ENCODE peak calls at places on chromosomes 4 and X, in six cellular contexts. Z, L, S, U, O and X are unnamed samples.

GRCh38 chr4:8125526-8126056 is 33.0 kb downstream of the ABLIM2 start:
- DNase-seq in L (no peak), S (no peak), O (no peak), Z (no peak), U (no peak), X (no peak)

GRCh38 chrX:54944816-54945215 is 24.2 kb downstream of the TRO start:
- DNase-seq in L (no peak), Z (no peak), O (no peak), S (no peak), U (no peak), X (no peak)

GRCh38 chr4:79207281-79207680 is 118.6 kb downstream of the NAA11 start:
- DNase-seq in Z (no peak), S (no peak), U (no peak), L (no peak), O (no peak), X (no peak)

GRCh38 chr4:139300431-139301142 is 718 bp upstream of the NAA15 start:
- DNase-seq in O (peak; percentile 60), U (no peak), L (no peak), S (no peak), Z (no peak), X (peak; percentile 49)

GRCh38 chrX:80765226-80765625 is 44.5 kb downstream of the BRWD3 start:
- DNase-seq in Z (no peak), L (no peak), O (peak; percentile 62), S (no peak), U (no peak), X (peak; percentile 55)

GRCh38 chrX:19628006-19628575 is 112.8 kb upstream of the MAP3K15 start:
- DNase-seq in S (no peak), Z (no peak), O (no peak), U (no peak), L (no peak), X (no peak)

GRCh38 chrX:39679497-39680157 is 418.1 kb downstream of the BCOR start:
- DNase-seq in S (no peak), Z (no peak), L (no peak), U (no peak), O (no peak), X (no peak)

GRCh38 chr4:123398803-123399637 is 2.4 kb downstream of the SPRY1 start:
- DNase-seq in S (peak; percentile 68), Z (no peak), U (peak; percentile 62), O (peak; percentile 79), L (peak; percentile 66), X (no peak)

GRCh38 chr4:109125084-109125483 is 177.4 kb downstream of the COL25A1 start:
- DNase-seq in S (no peak), U (no peak), L (no peak), O (no peak), Z (no peak), X (no peak)

GRCh38 chr4:139900964-139901376 is 235.4 kb downstream of the MGST2 start:
- DNase-seq in L (no peak), S (no peak), U (no peak), Z (no peak), O (no peak), X (no peak)

GRCh38 chrX:115147220-115147619 is 42.0 kb upstream of the RBMXL3 start:
- DNase-seq in U (no peak), S (no peak), L (no peak), Z (no peak), O (peak; percentile 28), X (peak; percentile 2)
- TF ChIP-seq CTCF in U (no peak), S (peak; percentile 12), L (peak; percentile 54), Z (peak; percentile 63), O (peak; percentile 35), X (peak; percentile 49)

GRCh38 chrX:72569786-72570185 is 2.9 kb downstream of the HDAC8 start:
- DNase-seq in Z (no peak), O (peak; percentile 84), L (no peak), S (no peak), U (no peak), X (no peak)
- TF ChIP-seq CTCF in Z (no peak), O (peak; percentile 38), L (no peak), S (no peak), U (no peak), X (no peak)

GRCh38 chrX:30593435-30594200 is 16.1 kb upstream of the TASL start:
- DNase-seq in L (no peak), O (no peak), U (no peak), S (peak; percentile 61), Z (no peak), X (no peak)

GRCh38 chrX:30592846-30593245 is 15.3 kb upstream of the TASL start:
- DNase-seq in U (no peak), L (no peak), S (peak; percentile 19), Z (no peak), O (no peak), X (no peak)

DNA sequence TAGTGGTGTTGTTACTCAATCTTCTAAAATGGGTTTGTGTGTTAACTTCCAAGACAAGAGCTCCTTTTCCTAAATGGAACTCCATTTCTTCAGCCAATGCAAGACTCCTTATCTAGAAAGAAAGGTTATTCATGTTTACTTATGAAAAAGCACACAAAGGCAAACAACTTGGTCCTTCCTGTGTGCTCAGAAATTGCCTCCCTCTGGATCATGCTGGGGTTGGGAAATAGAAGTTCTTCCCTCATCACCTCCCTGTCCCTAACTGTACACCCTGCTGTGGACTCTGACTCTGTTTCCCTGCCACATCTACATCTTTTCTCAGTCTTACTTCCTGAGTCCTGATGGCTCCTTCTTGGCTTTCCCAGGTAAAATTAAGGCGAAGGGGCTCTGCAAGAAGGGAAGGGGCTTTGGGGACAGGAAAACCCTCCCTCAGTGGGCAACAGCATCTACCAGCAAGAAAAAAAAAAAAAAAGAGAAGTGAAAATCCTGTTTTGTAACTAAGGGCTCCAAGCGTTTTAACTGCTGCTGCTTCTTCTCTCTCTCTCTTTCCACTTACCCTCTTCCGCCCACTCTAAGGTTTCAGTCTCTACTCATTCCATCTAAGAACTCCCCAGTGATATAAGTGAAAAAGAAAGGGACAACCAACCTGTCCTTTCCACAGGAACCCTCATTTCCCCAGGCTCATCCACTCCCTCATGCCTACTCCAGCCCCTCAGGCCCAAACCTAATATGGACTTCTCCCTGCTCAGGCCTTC is 19.9 kb upstream of the TASL start:
- DNase-seq in Z (no peak), S (peak; percentile 43), L (no peak), U (no peak), O (no peak), X (no peak)
- TF ChIP-seq CTCF in Z (no peak), S (no peak), L (no peak), U (no peak), O (no peak), X (no peak)

DNA sequence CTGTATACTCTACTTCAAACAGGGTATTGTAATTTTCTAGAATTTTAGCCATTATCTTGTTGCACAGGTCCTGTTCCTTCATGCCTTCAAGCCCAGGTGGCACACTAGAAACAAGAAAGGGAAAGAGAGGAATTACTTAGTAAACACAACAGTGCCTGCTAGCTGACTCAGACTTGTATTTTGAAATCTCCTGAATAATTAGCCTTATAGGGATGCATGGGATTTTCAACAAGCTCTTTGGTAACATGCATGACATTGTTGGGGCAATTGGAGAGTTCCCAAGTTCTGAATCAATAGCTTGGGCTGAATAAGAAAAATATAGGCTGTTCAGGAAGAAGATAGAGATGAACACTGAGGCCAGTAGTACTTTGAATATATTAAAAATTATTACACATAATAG is 118.8 kb downstream of the FAM13A start:
- DNase-seq in U (no peak), L (no peak), Z (no peak), S (no peak), O (peak; percentile 90), X (peak; percentile 72)
- TF ChIP-seq CTCF in U (no peak), L (no peak), Z (no peak), S (no peak), O (no peak), X (no peak)

GRCh38 chr4:163251204-163251603 is 81.2 kb downstream of the NPY1R start:
- DNase-seq in S (no peak), U (no peak), L (no peak), Z (no peak), O (peak; percentile 2), X (no peak)
- TF ChIP-seq CTCF in S (no peak), U (no peak), L (no peak), Z (peak; percentile 36), O (no peak), X (peak; percentile 42)

GRCh38 chr4:100721077-100721476 is 203.3 kb upstream of the EMCN start:
- DNase-seq in L (no peak), Z (no peak), S (no peak), U (no peak), O (no peak), X (no peak)
- TF ChIP-seq CTCF in L (no peak), Z (no peak), S (no peak), U (no peak), O (no peak), X (no peak)

GRCh38 chr4:25060179-25060578 is 29.4 kb upstream of the LGI2 start:
- DNase-seq in Z (no peak), L (no peak), S (no peak), U (no peak), O (no peak), X (no peak)

GRCh38 chr4:25062098-25062497 is 31.4 kb upstream of the LGI2 start:
- DNase-seq in S (no peak), L (no peak), Z (no peak), U (no peak), O (no peak), X (no peak)

GRCh38 chr4:25061602-25062001 is 30.9 kb upstream of the LGI2 start:
- DNase-seq in U (no peak), Z (no peak), O (no peak), L (no peak), S (no peak), X (no peak)

GRCh38 chr4:25058796-25059195 is 28.1 kb upstream of the LGI2 start:
- DNase-seq in S (no peak), Z (no peak), O (no peak), L (no peak), U (no peak), X (no peak)

GRCh38 chr4:25060586-25061340 is 30.0 kb upstream of the LGI2 start:
- DNase-seq in S (no peak), L (no peak), Z (no peak), O (peak; percentile 71), U (no peak), X (no peak)
- TF ChIP-seq CTCF in S (no peak), L (no peak), Z (no peak), O (peak; percentile 41), U (no peak), X (no peak)

GRCh38 chr4:55826986-55827385 is 7.4 kb downstream of the EXOC1L start:
- DNase-seq in L (no peak), U (no peak), S (no peak), O (no peak), Z (no peak), X (no peak)

GRCh38 chr4:55830048-55830447 is 10.5 kb downstream of the EXOC1L start:
- DNase-seq in L (no peak), O (no peak), U (no peak), Z (no peak), S (no peak), X (no peak)

GRCh38 chr4:55824865-55825264 is 5.3 kb downstream of the EXOC1L start:
- DNase-seq in L (no peak), Z (no peak), U (no peak), S (no peak), O (no peak), X (no peak)

GRCh38 chr4:55830741-55831140 is 11.2 kb downstream of the EXOC1L start:
- DNase-seq in O (no peak), L (no peak), S (no peak), Z (no peak), U (no peak), X (peak; percentile 38)

DNA sequence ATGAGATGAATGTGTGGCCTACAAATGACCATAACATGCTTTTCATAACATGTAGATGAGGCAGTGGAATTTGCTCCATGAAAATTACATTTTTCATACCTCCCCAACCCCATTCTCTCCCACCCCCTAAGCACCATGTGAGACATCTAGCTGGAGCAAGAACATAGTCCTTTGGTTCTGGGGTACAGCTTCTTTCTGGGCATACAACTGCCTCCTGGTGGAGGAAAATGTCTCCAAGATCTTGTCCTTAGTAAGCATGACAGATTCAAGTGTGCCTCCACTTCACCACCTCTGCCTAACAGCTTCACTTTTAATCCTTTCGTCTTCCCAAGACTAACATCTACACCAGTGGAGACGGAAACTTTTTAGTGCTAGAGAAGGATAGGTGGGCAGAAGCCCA is 8.0 kb downstream of the EXOC1L start:
- DNase-seq in L (no peak), U (no peak), Z (no peak), S (no peak), O (no peak), X (no peak)
- TF ChIP-seq CTCF in L (no peak), U (no peak), Z (no peak), S (no peak), O (no peak), X (no peak)